ENCODE peak calls at places on chromosomes 16 and 17, in eight cellular contexts. One of them, this sample, is unnamed.

GRCh38 chr17:43689814-43690213 is 28.1 kb upstream of the MEOX1 start:
- DNase-seq in activated CD4-positive, alpha-beta T cell treated with anti-CD3 and anti-CD28 coated beads for 36 hours: no peak
- DNase-seq in adrenal gland: no peak
- DNase-seq in NCI-H1417: no peak
- DNase-seq in stimulated activated CD4-positive, alpha-beta T cell treated with anti-CD3 and anti-CD28 coated beads, TNF-alpha, amount 100 ng/mL, for 48 hours: no peak
- DNase-seq in suprapubic skin: no peak
- DNase-seq in B cell: no peak
- DNase-seq in thoracic aorta: no peak
- DNase-seq in this sample: no peak

GRCh38 chr17:67477687-67478086 is 100.6 kb downstream of the PITPNC1 start:
- DNase-seq in NCI-H1417: no peak
- DNase-seq in B cell: no peak
- DNase-seq in thoracic aorta: no peak
- DNase-seq in suprapubic skin: no peak
- DNase-seq in stimulated activated CD4-positive, alpha-beta T cell treated with anti-CD3 and anti-CD28 coated beads, TNF-alpha, amount 100 ng/mL, for 48 hours: peak
- DNase-seq in adrenal gland: peak
- DNase-seq in activated CD4-positive, alpha-beta T cell treated with anti-CD3 and anti-CD28 coated beads for 36 hours: peak
- DNase-seq in this sample: no peak

GRCh38 chr16:2090819-2091721 is 43.3 kb downstream of the TSC2 start:
- DNase-seq in adrenal gland: peak
- DNase-seq in thoracic aorta: no peak
- DNase-seq in activated CD4-positive, alpha-beta T cell treated with anti-CD3 and anti-CD28 coated beads for 36 hours: peak
- DNase-seq in NCI-H1417: no peak
- DNase-seq in suprapubic skin: no peak
- DNase-seq in stimulated activated CD4-positive, alpha-beta T cell treated with anti-CD3 and anti-CD28 coated beads, TNF-alpha, amount 100 ng/mL, for 48 hours: no peak
- DNase-seq in B cell: peak
- DNase-seq in this sample: no peak

GRCh38 chr16:55021595-55022475 is 91.2 kb downstream of the IRX5 start:
- DNase-seq in adrenal gland: no peak
- DNase-seq in activated CD4-positive, alpha-beta T cell treated with anti-CD3 and anti-CD28 coated beads for 36 hours: no peak
- DNase-seq in NCI-H1417: no peak
- DNase-seq in stimulated activated CD4-positive, alpha-beta T cell treated with anti-CD3 and anti-CD28 coated beads, TNF-alpha, amount 100 ng/mL, for 48 hours: no peak
- DNase-seq in thoracic aorta: no peak
- DNase-seq in B cell: no peak
- DNase-seq in suprapubic skin: no peak
- DNase-seq in this sample: peak

GRCh38 chr16:11833951-11834695 is 17.2 kb downstream of the RSL1D1 start:
- DNase-seq in adrenal gland: no peak
- DNase-seq in B cell: no peak
- DNase-seq in NCI-H1417: no peak
- DNase-seq in thoracic aorta: no peak
- DNase-seq in stimulated activated CD4-positive, alpha-beta T cell treated with anti-CD3 and anti-CD28 coated beads, TNF-alpha, amount 100 ng/mL, for 48 hours: no peak
- DNase-seq in activated CD4-positive, alpha-beta T cell treated with anti-CD3 and anti-CD28 coated beads for 36 hours: no peak
- DNase-seq in suprapubic skin: no peak
- DNase-seq in this sample: no peak

GRCh38 chr17:1985093-1985492 is 40.0 kb downstream of the RTN4RL1 start:
- DNase-seq in NCI-H1417: no peak
- DNase-seq in activated CD4-positive, alpha-beta T cell treated with anti-CD3 and anti-CD28 coated beads for 36 hours: no peak
- DNase-seq in B cell: no peak
- DNase-seq in stimulated activated CD4-positive, alpha-beta T cell treated with anti-CD3 and anti-CD28 coated beads, TNF-alpha, amount 100 ng/mL, for 48 hours: no peak
- DNase-seq in adrenal gland: no peak
- DNase-seq in thoracic aorta: no peak
- DNase-seq in suprapubic skin: no peak
- DNase-seq in this sample: no peak

GRCh38 chr17:3017936-3018335 is 45.5 kb downstream of the OR1D5 start:
- DNase-seq in thoracic aorta: no peak
- DNase-seq in B cell: no peak
- DNase-seq in activated CD4-positive, alpha-beta T cell treated with anti-CD3 and anti-CD28 coated beads for 36 hours: no peak
- DNase-seq in stimulated activated CD4-positive, alpha-beta T cell treated with anti-CD3 and anti-CD28 coated beads, TNF-alpha, amount 100 ng/mL, for 48 hours: no peak
- DNase-seq in NCI-H1417: no peak
- DNase-seq in adrenal gland: no peak
- DNase-seq in suprapubic skin: no peak
- DNase-seq in this sample: no peak

GRCh38 chr17:74452027-74452840 is 14.2 kb upstream of the CD300A start:
- DNase-seq in thoracic aorta: no peak
- DNase-seq in B cell: no peak
- DNase-seq in NCI-H1417: peak
- DNase-seq in suprapubic skin: no peak
- DNase-seq in stimulated activated CD4-positive, alpha-beta T cell treated with anti-CD3 and anti-CD28 coated beads, TNF-alpha, amount 100 ng/mL, for 48 hours: no peak
- DNase-seq in activated CD4-positive, alpha-beta T cell treated with anti-CD3 and anti-CD28 coated beads for 36 hours: no peak
- DNase-seq in adrenal gland: peak
- DNase-seq in this sample: peak

GRCh38 chr16:81006472-81007311 is at the start of the genes CENPN and CMC2:
- DNase-seq in thoracic aorta: peak
- DNase-seq in adrenal gland: peak
- DNase-seq in suprapubic skin: peak
- DNase-seq in stimulated activated CD4-positive, alpha-beta T cell treated with anti-CD3 and anti-CD28 coated beads, TNF-alpha, amount 100 ng/mL, for 48 hours: peak
- DNase-seq in activated CD4-positive, alpha-beta T cell treated with anti-CD3 and anti-CD28 coated beads for 36 hours: peak
- DNase-seq in B cell: peak
- DNase-seq in NCI-H1417: peak
- DNase-seq in this sample: peak

GRCh38 chr17:45261577-45262515 is at the start of gene SPATA32:
- DNase-seq in suprapubic skin: no peak
- DNase-seq in adrenal gland: peak
- DNase-seq in stimulated activated CD4-positive, alpha-beta T cell treated with anti-CD3 and anti-CD28 coated beads, TNF-alpha, amount 100 ng/mL, for 48 hours: peak
- DNase-seq in thoracic aorta: no peak
- DNase-seq in activated CD4-positive, alpha-beta T cell treated with anti-CD3 and anti-CD28 coated beads for 36 hours: peak
- DNase-seq in B cell: peak
- DNase-seq in NCI-H1417: no peak
- DNase-seq in this sample: peak

GRCh38 chr17:36864827-36865320 is 72.4 kb upstream of the LHX1 start:
- DNase-seq in adrenal gland: no peak
- DNase-seq in thoracic aorta: no peak
- DNase-seq in suprapubic skin: no peak
- DNase-seq in NCI-H1417: no peak
- DNase-seq in stimulated activated CD4-positive, alpha-beta T cell treated with anti-CD3 and anti-CD28 coated beads, TNF-alpha, amount 100 ng/mL, for 48 hours: no peak
- DNase-seq in activated CD4-positive, alpha-beta T cell treated with anti-CD3 and anti-CD28 coated beads for 36 hours: no peak
- DNase-seq in B cell: no peak
- DNase-seq in this sample: no peak

GRCh38 chr16:72958522-72959076 is 89.3 kb downstream of the ZFHX3 start:
- DNase-seq in stimulated activated CD4-positive, alpha-beta T cell treated with anti-CD3 and anti-CD28 coated beads, TNF-alpha, amount 100 ng/mL, for 48 hours: no peak
- DNase-seq in B cell: no peak
- DNase-seq in suprapubic skin: no peak
- DNase-seq in NCI-H1417: no peak
- DNase-seq in thoracic aorta: no peak
- DNase-seq in adrenal gland: no peak
- DNase-seq in activated CD4-positive, alpha-beta T cell treated with anti-CD3 and anti-CD28 coated beads for 36 hours: no peak
- DNase-seq in this sample: no peak

GRCh38 chr16:68197250-68197649 is 38.7 kb downstream of the ESRP2 start:
- DNase-seq in adrenal gland: no peak
- DNase-seq in stimulated activated CD4-positive, alpha-beta T cell treated with anti-CD3 and anti-CD28 coated beads, TNF-alpha, amount 100 ng/mL, for 48 hours: no peak
- DNase-seq in thoracic aorta: no peak
- DNase-seq in NCI-H1417: no peak
- DNase-seq in suprapubic skin: no peak
- DNase-seq in activated CD4-positive, alpha-beta T cell treated with anti-CD3 and anti-CD28 coated beads for 36 hours: no peak
- DNase-seq in B cell: no peak
- DNase-seq in this sample: no peak

This sample was measured in DND-41.